ENCODE peak calls at places on chromosomes 12 and 14, in ten cellular contexts. O is hepatic stellate cell; B is dermis microvascular lymphatic vessel endothelial cell; Z is effector CD4-positive, alpha-beta T cell; G is omental fat pad; L is AG20443; I is NCI-H748 treated with DMSO at 0.1 percent for 48 hours; T is uterus; V is T47D; P is Daoy. X is an unnamed sample.

GRCh38 chr14:22479132-22479531 is 109.9 kb downstream of the DAD1 start:
- DNase-seq in O (no peak), B (no peak), Z (no peak), G (no peak), L (no peak), I (no peak), T (no peak), V (no peak), P (no peak), X (no peak)

GRCh38 chr14:49461529-49462401 is 124.4 kb downstream of the RPS29 start:
- DNase-seq in O (peak; percentile 15), B (peak; percentile 66), Z (peak; percentile 58), G (peak; percentile 33), L (peak; percentile 40), I (peak; percentile 76), T (no peak), V (peak; percentile 19), P (peak; percentile 75), X (no peak)

GRCh38 chr14:95730126-95730525 is 16.2 kb upstream of the TCL1A start:
- DNase-seq in O (no peak), B (no peak), Z (no peak), G (no peak), L (no peak), I (no peak), T (no peak), V (no peak), P (no peak), X (no peak)

GRCh38 chr14:20415723-20416622 is 2.7 kb upstream of the TEP1 start:
- DNase-seq in O (peak; percentile 48), B (peak; percentile 70), Z (peak; percentile 15), G (no peak), L (peak; percentile 55), I (peak; percentile 22), T (no peak), V (no peak), P (peak; percentile 46), X (peak; percentile 32)

GRCh38 chr12:102067574-102068258 is 5.9 kb upstream of the WASHC3 start:
- DNase-seq in O (no peak), B (no peak), Z (no peak), G (no peak), L (peak; percentile 44), I (no peak), T (no peak), V (no peak), P (peak; percentile 35), X (no peak)

GRCh38 chr12:42320796-42321195 is 5.1 kb downstream of the ZCRB1 start:
- DNase-seq in O (no peak), B (no peak), Z (no peak), G (no peak), L (no peak), I (no peak), T (no peak), V (no peak), P (no peak), X (no peak)

GRCh38 chr14:51219473-51220448 is 20.3 kb upstream of the TMX1 start:
- DNase-seq in O (no peak), B (peak; percentile 18), Z (no peak), G (no peak), L (peak; percentile 43), I (peak; percentile 56), T (no peak), V (no peak), P (peak; percentile 17), X (peak; percentile 31)

GRCh38 chr12:31651893-31652521 is 7.5 kb upstream of the ETFBKMT start:
- DNase-seq in O (no peak), B (no peak), Z (no peak), G (no peak), L (no peak), I (peak; percentile 98), T (no peak), V (no peak), P (no peak), X (no peak)

GRCh38 chr12:10361622-10362021 is 28.2 kb downstream of the KLRK1 start:
- DNase-seq in O (no peak), B (no peak), Z (no peak), G (no peak), L (no peak), I (no peak), T (no peak), V (no peak), P (no peak), X (no peak)

GRCh38 chr12:188910-189621 is 24.9 kb downstream of the SLC6A12 start:
- DNase-seq in O (peak; percentile 86), B (no peak), Z (no peak), G (no peak), L (peak; percentile 95), I (peak; percentile 38), T (peak; percentile 52), V (peak; percentile 75), P (peak; percentile 73), X (peak; percentile 90)

GRCh38 chr12:63480186-63480585 is 188.1 kb downstream of the DPY19L2 start:
- DNase-seq in O (no peak), B (no peak), Z (no peak), G (no peak), L (no peak), I (no peak), T (no peak), V (no peak), P (no peak), X (no peak)

GRCh38 chr14:74946659-74947281 is 8.6 kb downstream of the PGF start:
- DNase-seq in O (no peak), B (no peak), Z (no peak), G (no peak), L (peak; percentile 17), I (no peak), T (no peak), V (peak; percentile 30), P (no peak), X (no peak)

GRCh38 chr12:78403136-78403535 is 461.4 kb upstream of the SYT1 start:
- DNase-seq in O (peak; percentile 23), B (no peak), Z (no peak), G (no peak), L (peak; percentile 43), I (no peak), T (no peak), V (no peak), P (peak; percentile 43), X (no peak)

GRCh38 chr14:69922198-69922597 is 43.0 kb downstream of the SMOC1 start:
- DNase-seq in O (no peak), B (no peak), Z (no peak), G (no peak), L (no peak), I (no peak), T (no peak), V (no peak), P (no peak), X (no peak)

GRCh38 chr14:68696721-68697495 is 96.0 kb downstream of the ZFP36L1 start:
- DNase-seq in O (no peak), B (no peak), Z (no peak), G (peak; percentile 18), L (no peak), I (no peak), T (no peak), V (no peak), P (no peak), X (no peak)

GRCh38 chr14:86712176-86712575 is 1182.2 kb downstream of the FLRT2 start:
- DNase-seq in O (no peak), B (no peak), Z (no peak), G (no peak), L (no peak), I (no peak), T (no peak), V (no peak), P (no peak), X (no peak)